ENCODE peak calls at places on chromosome 9, in five cellular contexts. Z is Caco-2, W is OCI-LY7, H is ovary, P is PC-9. B is an unnamed sample. For H3K36me3, the result is how much of the 10 kb centered on the place peaks cover.

GRCh38 chr9:105385372-105385985 is 62.4 kb upstream of the FSD1L start:
- DNase-seq in Z (no peak), W (peak), H (peak), P (no peak), B (no peak)

GRCh38 chr9:31347082-31347617 is 1037.3 kb upstream of the ACO1 start:
- DNase-seq in Z (no peak), W (peak), H (no peak), P (no peak), B (no peak)

GRCh38 chr9:79809931-79810330 is 238.2 kb downstream of the TLE4 start:
- DNase-seq in Z (no peak), W (no peak), H (no peak), P (no peak), B (peak)

GRCh38 chr9:99516657-99517049 is 294.6 kb downstream of the SEC61B start:
- DNase-seq in Z (no peak), W (no peak), H (no peak), P (no peak), B (no peak)

GRCh38 chr9:34465468-34465867 is 6.9 kb downstream of the DNAI1 start:
- DNase-seq in Z (no peak), W (no peak), H (no peak), P (no peak), B (no peak)

GRCh38 chr9:128339761-128340690 is at the start of gene SLC27A4:
- DNase-seq in Z (peak), W (peak), H (peak), P (peak), B (peak)

GRCh38 chr9:137610944-137611343 is 5.5 kb downstream of the ARRDC1 start:
- DNase-seq in Z (no peak), W (no peak), H (no peak), P (peak), B (no peak)

GRCh38 chr9:96021616-96022444 is 146.3 kb downstream of the ERCC6L2 start:
- DNase-seq in Z (no peak), W (no peak), H (peak), P (no peak), B (no peak)

GRCh38 chr9:130756037-130756436 is 62.5 kb downstream of the EXOSC2 start:
- DNase-seq in Z (no peak), W (no peak), H (no peak), P (no peak), B (no peak)

GRCh38 chr9:97721396-97721795 is 24.3 kb upstream of the XPA start:
- DNase-seq in Z (no peak), W (no peak), H (no peak), P (no peak), B (no peak)

GRCh38 chr9:101791938-101792337 is 53.5 kb upstream of the GRIN3A start:
- DNase-seq in Z (peak), W (peak), H (no peak), P (no peak), B (no peak)

GRCh38 chr9:115127191-115127817 is 9.3 kb upstream of the TNC start:
- DNase-seq in Z (no peak), W (no peak), H (no peak), P (no peak), B (no peak)

GRCh38 chr9:132026932-132027585 is 52.6 kb downstream of the MED27 start:
- DNase-seq in Z (no peak), W (no peak), H (no peak), P (peak), B (peak)

GRCh38 chr9:135209852-135210251 is 122.4 kb downstream of the OLFM1 start:
- DNase-seq in Z (no peak), W (no peak), H (no peak), P (no peak), B (no peak)

GRCh38 chr9:129309041-129309430 is 131.0 kb upstream of the IER5L start:
- DNase-seq in Z (peak), W (no peak), H (no peak), P (no peak), B (no peak)

GRCh38 chr9:137011130-137011529 is 14.8 kb upstream of the CLIC3 start:
- DNase-seq in Z (no peak), W (no peak), H (no peak), P (no peak), B (no peak)

GRCh38 chr9:69104830-69105527 is 69.1 kb upstream of the TJP2 start:
- DNase-seq in Z (peak), W (no peak), H (no peak), P (peak), B (no peak)

GRCh38 chr9:129408535-129409215 is 212.2 kb downstream of the C9orf50 start:
- DNase-seq in Z (no peak), W (no peak), H (peak), P (no peak), B (no peak)

GRCh38 chr9:113999256-114000062 is 78.6 kb downstream of the AMBP start:
- DNase-seq in Z (peak), W (no peak), H (no peak), P (no peak), B (no peak)

GRCh38 chr9:135583686-135584011 is 22.1 kb downstream of the PAEP start:
- DNase-seq in Z (no peak), W (no peak), H (no peak), P (no peak), B (no peak)

GRCh38 chr9:134002796-134003195 is 10.7 kb upstream of the VAV2 start:
- DNase-seq in Z (no peak), W (no peak), H (no peak), P (no peak), B (no peak)

GRCh38 chr9:83327750-83328622 is 210.2 kb downstream of the FRMD3 start:
- DNase-seq in Z (no peak), W (no peak), H (no peak), P (no peak), B (no peak)

GRCh38 chr9:94922098-94922607 is 195.7 kb downstream of the AOPEP start:
- DNase-seq in Z (no peak), W (no peak), H (peak), P (peak), B (peak)

GRCh38 chr9:21744320-21744719 is 58.1 kb upstream of the MTAP start:
- DNase-seq in Z (no peak), W (no peak), H (no peak), P (no peak), B (no peak)

GRCh38 chr9:105959491-105959890 is 265.1 kb downstream of the TMEM38B start:
- DNase-seq in Z (no peak), W (no peak), H (no peak), P (no peak), B (no peak)

GRCh38 chr9:108297025-108297424 is 558.8 kb downstream of the ACTL7B start:
- DNase-seq in Z (no peak), W (no peak), H (no peak), P (no peak), B (peak)

GRCh38 chr9:95516221-95516735 is 493 bp downstream of the PTCH1 start:
- DNase-seq in Z (no peak), W (no peak), H (no peak), P (no peak), B (no peak)

GRCh38 chr9:70427161-70427945 is 12.9 kb upstream of the KLF9 start:
- DNase-seq in Z (no peak), W (no peak), H (no peak), P (no peak), B (no peak)

GRCh38 chr9:122941560-122942234 is 877 bp downstream of the RABGAP1 start:
- DNase-seq in Z (no peak), W (no peak), H (no peak), P (no peak), B (no peak)

GRCh38 chr9:137727716-137728115 is 108.9 kb downstream of the EHMT1 start:
- DNase-seq in Z (no peak), W (no peak), H (no peak), P (no peak), B (no peak)

GRCh38 chr9:136045595-136046554 is 49.2 kb downstream of the NACC2 start:
- DNase-seq in Z (no peak), W (no peak), H (no peak), P (no peak), B (no peak)

GRCh38 chr9:33024126-33024965 is 727 bp upstream of the DNAJA1 start:
- DNase-seq in Z (no peak), W (peak), H (no peak), P (no peak), B (no peak)

DNA sequence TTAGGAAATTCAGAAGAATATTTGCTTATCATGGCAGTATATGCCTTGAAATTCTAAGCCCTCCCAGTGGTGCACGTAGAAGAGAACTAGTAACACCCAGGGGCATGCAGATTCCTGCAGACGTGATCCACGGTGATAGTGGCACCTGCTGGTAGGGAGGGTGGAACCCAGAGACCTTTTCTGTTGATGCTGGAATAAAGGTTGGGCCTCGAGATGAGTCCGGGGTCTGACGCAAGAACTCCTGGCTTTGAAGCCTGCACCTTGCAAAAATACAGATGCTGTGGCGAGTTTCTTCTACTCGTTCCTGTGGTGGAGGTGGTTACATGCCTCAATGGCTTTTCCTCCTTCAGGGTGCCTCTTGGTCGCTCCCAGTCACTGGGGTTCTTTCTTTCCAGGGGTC is 39.5 kb upstream of the PHF2 start:
- DNase-seq in Z (no peak), W (no peak), H (no peak), P (no peak), B (no peak)
- TF ChIP-seq CTCF in Z (no peak), W (peak), H (no peak), P (no peak), B (no peak)

GRCh38 chr9:121268598-121269029 is 652 bp downstream of the GSN start:
- DNase-seq in Z (no peak), W (peak), H (no peak), P (peak), B (no peak)

GRCh38 chr9:121266356-121266755 is 1.6 kb upstream of the GSN start:
- DNase-seq in Z (no peak), W (no peak), H (no peak), P (peak), B (no peak)

GRCh38 chr9:121267689-121268597 is at the start of gene GSN:
- DNase-seq in Z (peak), W (peak), H (peak), P (peak), B (no peak)

GRCh38 chr9:121269030-121269887 is 1.3 kb downstream of the GSN start:
- DNase-seq in Z (no peak), W (no peak), H (no peak), P (peak), B (no peak)

GRCh38 chr9:121266906-121267650 is 884 bp upstream of the GSN start:
- DNase-seq in Z (no peak), W (no peak), H (no peak), P (peak), B (no peak)
- H3K4me3 ChIP-seq in Z (peak), W (no peak), H (peak), P (peak), B (no peak)

GRCh38 chr9:116137010-116137409 is 16.6 kb upstream of the PAPPA start:
- DNase-seq in Z (no peak), W (no peak), H (no peak), P (no peak), B (no peak)
- H3K36me3 ChIP-seq in Z (under half), W (under half), H (under half), P (under half), B (under half)

DNA sequence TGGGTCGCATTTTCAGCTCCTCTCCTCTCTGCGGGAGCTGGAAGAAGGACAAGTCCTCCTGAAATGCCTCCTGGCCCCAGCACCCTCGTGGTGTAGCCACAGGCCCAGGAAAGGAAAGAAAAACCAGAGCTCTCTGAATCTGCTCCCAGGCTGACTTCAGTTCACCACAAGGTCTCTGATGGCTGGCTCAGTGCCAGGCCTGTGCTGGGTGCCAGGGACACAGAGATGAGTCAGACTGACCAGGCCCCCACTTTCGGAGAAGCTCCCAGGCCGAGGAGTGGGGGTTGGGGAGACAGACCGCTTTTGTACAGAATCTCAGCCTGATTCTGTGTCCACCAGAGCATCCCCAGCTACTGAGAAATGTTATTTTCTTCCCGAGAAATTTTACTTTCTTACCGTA is 12.1 kb downstream of the GLIPR2 start:
- DNase-seq in Z (no peak), W (no peak), H (peak), P (peak), B (peak)
- TF ChIP-seq CTCF in Z (no peak), W (no peak), H (no peak), P (no peak), B (no peak)

DNA sequence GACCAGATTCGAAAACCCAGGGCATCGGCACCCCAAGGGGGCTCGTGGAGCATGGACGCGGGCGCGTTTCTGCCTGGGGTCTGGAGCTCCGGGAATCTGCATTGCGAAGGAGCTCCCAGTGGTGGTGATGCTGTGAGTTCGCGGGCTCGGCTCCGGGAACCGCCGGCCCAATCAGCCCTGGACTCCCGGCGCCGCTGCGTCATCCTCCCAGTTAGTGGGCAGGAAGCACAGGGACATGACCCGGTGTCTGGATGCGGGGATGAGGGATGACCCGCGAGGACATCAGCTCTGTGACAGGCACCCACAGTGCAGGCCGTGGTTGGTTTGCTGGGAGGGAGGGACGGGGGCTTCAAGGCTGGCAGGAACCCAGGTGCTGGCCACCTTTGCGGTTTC is 950 bp downstream of the NXNL2 start:
- DNase-seq in Z (no peak), W (no peak), H (peak), P (no peak), B (no peak)
- H3K4me3 ChIP-seq in Z (peak), W (no peak), H (peak), P (peak), B (peak)

B was measured in BJ.